ENCODE peak calls at places on chromosomes 1 and 21, in five cellular contexts. N, X, C, K and F are unnamed samples.

GRCh38 chr1:228544021-228544850 is 57.1 kb downstream of the RNF187 start:
- DNase-seq in C (no peak), N (peak), X (peak), K (no peak), F (peak)

GRCh38 chr1:41574842-41575241 is 90.4 kb upstream of the EDN2 start:
- DNase-seq in C (no peak), X (no peak), K (no peak), N (no peak), F (no peak)

GRCh38 chr1:151504759-151505158 is 6.4 kb upstream of the CGN start:
- DNase-seq in K (no peak), N (no peak), X (no peak), C (no peak), F (peak)

GRCh38 chr21:37128069-37128468 is 55.0 kb downstream of the TTC3 start:
- DNase-seq in N (no peak), C (no peak), K (no peak), X (no peak), F (no peak)

GRCh38 chr1:44240802-44241671 is 27.8 kb downstream of the DMAP1 start:
- DNase-seq in K (no peak), C (no peak), N (no peak), X (no peak), F (no peak)

GRCh38 chr1:244097523-244098390 is 46.7 kb downstream of the ZBTB18 start:
- DNase-seq in C (no peak), N (no peak), K (no peak), X (no peak), F (no peak)

GRCh38 chr1:199161319-199161680 is 522.5 kb downstream of the PTPRC start:
- DNase-seq in C (no peak), N (no peak), K (no peak), X (no peak), F (no peak)

GRCh38 chr21:34367320-34367935 is 3.6 kb downstream of the KCNE2 start:
- DNase-seq in X (peak), N (peak), K (no peak), C (peak), F (peak)

GRCh38 chr1:27235827-27236226 is 1.4 kb downstream of the WDTC1 start:
- DNase-seq in N (no peak), K (no peak), C (no peak), X (no peak), F (no peak)

GRCh38 chr1:15388201-15388880 is 21.3 kb upstream of the EFHD2 start:
- DNase-seq in K (no peak), C (no peak), N (no peak), X (no peak), F (no peak)

GRCh38 chr1:154940213-154940879 is 3.8 kb upstream of the PMVK start:
- DNase-seq in C (no peak), K (no peak), N (no peak), X (no peak), F (no peak)

GRCh38 chr1:1430114-1430982 is 5.1 kb upstream of the VWA1 start:
- DNase-seq in N (no peak), K (peak), X (no peak), C (no peak), F (peak)

GRCh38 chr1:160354388-160354985 is 11.3 kb downstream of the NCSTN start:
- DNase-seq in C (peak), N (no peak), X (peak), K (no peak), F (peak)

GRCh38 chr21:42527127-42527488 is 13.5 kb downstream of the SLC37A1 start:
- DNase-seq in X (no peak), N (no peak), K (no peak), C (no peak), F (no peak)

GRCh38 chr1:182614796-182615451 is 10.7 kb upstream of the RGS16 start:
- DNase-seq in X (peak), C (no peak), N (no peak), K (peak), F (peak)

GRCh38 chr1:213987422-213987875 is 324 bp upstream of the PROX1 start:
- DNase-seq in C (peak), X (no peak), K (no peak), N (peak), F (peak)

GRCh38 chr1:201495447-201496295 is 11.3 kb downstream of the CSRP1 start:
- DNase-seq in X (no peak), C (no peak), N (no peak), K (no peak), F (no peak)

GRCh38 chr1:108051625-108052382 is 86.8 kb upstream of the VAV3 start:
- DNase-seq in K (no peak), X (peak), N (no peak), C (peak), F (peak)

GRCh38 chr1:170592591-170593111 is 60.7 kb downstream of the GORAB start:
- DNase-seq in K (no peak), N (no peak), X (no peak), C (no peak), F (no peak)

GRCh38 chr1:109783436-109783835 is 19.7 kb upstream of the EPS8L3 start:
- DNase-seq in N (peak), X (peak), C (no peak), K (no peak), F (no peak)

GRCh38 chr1:236862231-236862591 is 67.1 kb downstream of the MTR start:
- DNase-seq in X (no peak), K (no peak), C (no peak), N (no peak), F (no peak)

GRCh38 chr1:37234941-37235418 is 200.7 kb upstream of the GRIK3 start:
- DNase-seq in C (no peak), X (no peak), K (no peak), N (no peak), F (no peak)

GRCh38 chr1:170410391-170411146 is 121.4 kb upstream of the GORAB start:
- DNase-seq in N (no peak), K (no peak), C (no peak), X (no peak), F (no peak)

GRCh38 chr1:62022348-62022747 is 172.3 kb upstream of the L1TD1 start:
- DNase-seq in C (no peak), N (no peak), K (no peak), X (no peak), F (no peak)

GRCh38 chr1:66945316-66945715 is 20.5 kb downstream of the MIER1 start:
- DNase-seq in C (no peak), X (no peak), N (no peak), K (no peak), F (peak)

GRCh38 chr1:240646861-240647260 is 34.9 kb upstream of the GREM2 start:
- DNase-seq in C (no peak), K (no peak), N (no peak), X (no peak), F (no peak)

GRCh38 chr1:94236630-94237290 is 624 bp downstream of the ARHGAP29 start:
- DNase-seq in X (peak), C (peak), K (peak), N (peak), F (peak)